ENCODE peak calls at places on chromosome 7, in nine cellular contexts. One of them, this sample, is unnamed.

GRCh38 chr7:44608916-44609648 is 2.7 kb downstream of the OGDH start:
- DNase-seq in dorsolateral prefrontal cortex: no peak
- DNase-seq in iPS DF 6.9: no peak
- DNase-seq in ovary: no peak
- DNase-seq in upper lobe of right lung: no peak
- DNase-seq in GM06990: no peak
- DNase-seq in effector memory CD4-positive, alpha-beta T cell: peak
- DNase-seq in tibial artery: no peak
- DNase-seq in lower leg skin: no peak
- DNase-seq in this sample: no peak

GRCh38 chr7:21108182-21108581 is 319.7 kb upstream of the SP4 start:
- DNase-seq in iPS DF 6.9: no peak
- DNase-seq in ovary: no peak
- DNase-seq in GM06990: no peak
- DNase-seq in lower leg skin: no peak
- DNase-seq in dorsolateral prefrontal cortex: no peak
- DNase-seq in tibial artery: no peak
- DNase-seq in effector memory CD4-positive, alpha-beta T cell: no peak
- DNase-seq in upper lobe of right lung: no peak
- DNase-seq in this sample: no peak

GRCh38 chr7:128404826-128405344 is 4.9 kb downstream of the IMPDH1 start:
- DNase-seq in iPS DF 6.9: no peak
- DNase-seq in effector memory CD4-positive, alpha-beta T cell: no peak
- DNase-seq in upper lobe of right lung: no peak
- DNase-seq in dorsolateral prefrontal cortex: peak
- DNase-seq in GM06990: no peak
- DNase-seq in lower leg skin: no peak
- DNase-seq in ovary: no peak
- DNase-seq in tibial artery: no peak
- DNase-seq in this sample: no peak

GRCh38 chr7:121000091-121000983 is 11.8 kb downstream of the CPED1 start:
- DNase-seq in lower leg skin: no peak
- DNase-seq in dorsolateral prefrontal cortex: no peak
- DNase-seq in iPS DF 6.9: no peak
- DNase-seq in tibial artery: no peak
- DNase-seq in GM06990: no peak
- DNase-seq in upper lobe of right lung: no peak
- DNase-seq in ovary: no peak
- DNase-seq in effector memory CD4-positive, alpha-beta T cell: no peak
- DNase-seq in this sample: no peak

GRCh38 chr7:49635800-49636199 is 137.6 kb upstream of the VWC2 start:
- DNase-seq in upper lobe of right lung: no peak
- DNase-seq in lower leg skin: no peak
- DNase-seq in effector memory CD4-positive, alpha-beta T cell: no peak
- DNase-seq in tibial artery: no peak
- DNase-seq in iPS DF 6.9: no peak
- DNase-seq in ovary: no peak
- DNase-seq in GM06990: no peak
- DNase-seq in dorsolateral prefrontal cortex: no peak
- DNase-seq in this sample: no peak

GRCh38 chr7:157664866-157665633 is 328.2 kb downstream of the DNAJB6 start:
- DNase-seq in upper lobe of right lung: no peak
- DNase-seq in tibial artery: no peak
- DNase-seq in iPS DF 6.9: no peak
- DNase-seq in GM06990: no peak
- DNase-seq in effector memory CD4-positive, alpha-beta T cell: no peak
- DNase-seq in ovary: no peak
- DNase-seq in dorsolateral prefrontal cortex: no peak
- DNase-seq in lower leg skin: no peak
- DNase-seq in this sample: no peak

GRCh38 chr7:95255691-95256090 is 68.6 kb downstream of the PON1 start:
- DNase-seq in tibial artery: no peak
- DNase-seq in dorsolateral prefrontal cortex: no peak
- DNase-seq in ovary: no peak
- DNase-seq in GM06990: no peak
- DNase-seq in iPS DF 6.9: no peak
- DNase-seq in effector memory CD4-positive, alpha-beta T cell: no peak
- DNase-seq in upper lobe of right lung: no peak
- DNase-seq in lower leg skin: no peak
- DNase-seq in this sample: no peak

GRCh38 chr7:87926581-87927461 is 7.2 kb upstream of the ADAM22 start:
- DNase-seq in upper lobe of right lung: no peak
- DNase-seq in lower leg skin: no peak
- DNase-seq in iPS DF 6.9: peak
- DNase-seq in ovary: no peak
- DNase-seq in dorsolateral prefrontal cortex: peak
- DNase-seq in GM06990: peak
- DNase-seq in tibial artery: no peak
- DNase-seq in effector memory CD4-positive, alpha-beta T cell: no peak
- DNase-seq in this sample: no peak

GRCh38 chr7:64849250-64849923 is 53.7 kb upstream of the ZNF273 start:
- DNase-seq in tibial artery: no peak
- DNase-seq in GM06990: no peak
- DNase-seq in ovary: no peak
- DNase-seq in effector memory CD4-positive, alpha-beta T cell: no peak
- DNase-seq in upper lobe of right lung: no peak
- DNase-seq in dorsolateral prefrontal cortex: no peak
- DNase-seq in lower leg skin: peak
- DNase-seq in iPS DF 6.9: no peak
- DNase-seq in this sample: no peak

GRCh38 chr7:142385528-142386340 is 127.9 kb upstream of the PRSS58 start:
- DNase-seq in lower leg skin: no peak
- DNase-seq in upper lobe of right lung: no peak
- DNase-seq in ovary: no peak
- DNase-seq in GM06990: no peak
- DNase-seq in dorsolateral prefrontal cortex: no peak
- DNase-seq in effector memory CD4-positive, alpha-beta T cell: no peak
- DNase-seq in iPS DF 6.9: peak
- DNase-seq in tibial artery: no peak
- DNase-seq in this sample: no peak

GRCh38 chr7:99864041-99864440 is 12.8 kb downstream of the OR2AE1 start:
- DNase-seq in ovary: no peak
- DNase-seq in GM06990: no peak
- DNase-seq in tibial artery: no peak
- DNase-seq in dorsolateral prefrontal cortex: no peak
- DNase-seq in iPS DF 6.9: no peak
- DNase-seq in upper lobe of right lung: no peak
- DNase-seq in effector memory CD4-positive, alpha-beta T cell: no peak
- DNase-seq in lower leg skin: no peak
- DNase-seq in this sample: no peak

GRCh38 chr7:16587785-16588184 is 57.8 kb downstream of the ANKMY2 start:
- DNase-seq in lower leg skin: no peak
- DNase-seq in upper lobe of right lung: no peak
- DNase-seq in iPS DF 6.9: no peak
- DNase-seq in dorsolateral prefrontal cortex: peak
- DNase-seq in ovary: no peak
- DNase-seq in effector memory CD4-positive, alpha-beta T cell: no peak
- DNase-seq in GM06990: no peak
- DNase-seq in tibial artery: no peak
- DNase-seq in this sample: no peak

GRCh38 chr7:105652359-105652993 is 71.2 kb upstream of the EFCAB10 start:
- DNase-seq in effector memory CD4-positive, alpha-beta T cell: peak
- DNase-seq in iPS DF 6.9: peak
- DNase-seq in tibial artery: peak
- DNase-seq in GM06990: peak
- DNase-seq in lower leg skin: peak
- DNase-seq in ovary: peak
- DNase-seq in upper lobe of right lung: peak
- DNase-seq in dorsolateral prefrontal cortex: peak
- DNase-seq in this sample: peak

GRCh38 chr7:47709451-47709850 is 127.5 kb upstream of the TNS3 start:
- DNase-seq in lower leg skin: no peak
- DNase-seq in iPS DF 6.9: no peak
- DNase-seq in dorsolateral prefrontal cortex: no peak
- DNase-seq in ovary: no peak
- DNase-seq in effector memory CD4-positive, alpha-beta T cell: no peak
- DNase-seq in upper lobe of right lung: no peak
- DNase-seq in GM06990: no peak
- DNase-seq in tibial artery: no peak
- DNase-seq in this sample: no peak

GRCh38 chr7:17939111-17939669 is 1.1 kb downstream of the SNX13 start:
- DNase-seq in lower leg skin: no peak
- DNase-seq in dorsolateral prefrontal cortex: no peak
- DNase-seq in iPS DF 6.9: no peak
- DNase-seq in ovary: no peak
- DNase-seq in effector memory CD4-positive, alpha-beta T cell: no peak
- DNase-seq in tibial artery: no peak
- DNase-seq in upper lobe of right lung: no peak
- DNase-seq in GM06990: no peak
- DNase-seq in this sample: no peak

GRCh38 chr7:19215421-19215820 is 70.2 kb upstream of the FERD3L start:
- DNase-seq in GM06990: no peak
- DNase-seq in effector memory CD4-positive, alpha-beta T cell: no peak
- DNase-seq in dorsolateral prefrontal cortex: no peak
- DNase-seq in lower leg skin: no peak
- DNase-seq in ovary: no peak
- DNase-seq in upper lobe of right lung: no peak
- DNase-seq in tibial artery: no peak
- DNase-seq in iPS DF 6.9: no peak
- DNase-seq in this sample: no peak

GRCh38 chr7:69109131-69109740 is 489.0 kb upstream of the AUTS2 start:
- DNase-seq in ovary: no peak
- DNase-seq in effector memory CD4-positive, alpha-beta T cell: no peak
- DNase-seq in dorsolateral prefrontal cortex: peak
- DNase-seq in iPS DF 6.9: no peak
- DNase-seq in upper lobe of right lung: no peak
- DNase-seq in GM06990: no peak
- DNase-seq in tibial artery: no peak
- DNase-seq in lower leg skin: no peak
- DNase-seq in this sample: no peak

GRCh38 chr7:91137969-91138368 is 126.3 kb upstream of the FZD1 start:
- DNase-seq in dorsolateral prefrontal cortex: no peak
- DNase-seq in upper lobe of right lung: no peak
- DNase-seq in tibial artery: no peak
- DNase-seq in effector memory CD4-positive, alpha-beta T cell: no peak
- DNase-seq in ovary: no peak
- DNase-seq in GM06990: no peak
- DNase-seq in iPS DF 6.9: no peak
- DNase-seq in lower leg skin: no peak
- DNase-seq in this sample: no peak

DNA sequence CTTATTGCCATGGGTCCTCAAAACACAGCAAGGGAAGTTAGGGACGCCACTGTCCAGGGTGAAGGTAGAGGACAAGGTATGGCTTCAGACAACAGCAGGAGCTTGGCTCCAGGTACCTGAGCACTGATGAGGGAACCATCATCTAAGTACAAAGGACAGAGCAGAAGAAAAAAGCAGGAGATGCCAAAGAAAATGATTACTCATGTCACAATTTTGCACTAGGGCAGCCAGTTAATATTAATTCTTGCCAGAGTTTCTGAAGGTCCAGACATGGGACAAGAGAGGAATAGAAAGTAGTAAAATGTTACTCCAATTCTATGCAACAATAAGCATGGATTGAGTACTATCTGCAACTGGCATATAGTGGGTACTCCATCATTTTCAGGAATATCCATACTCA is 14.1 kb downstream of the PTN start:
- DNase-seq in dorsolateral prefrontal cortex: no peak
- DNase-seq in effector memory CD4-positive, alpha-beta T cell: no peak
- DNase-seq in GM06990: no peak
- DNase-seq in ovary: no peak
- DNase-seq in tibial artery: no peak
- DNase-seq in upper lobe of right lung: no peak
- DNase-seq in lower leg skin: no peak
- DNase-seq in iPS DF 6.9: no peak
- DNase-seq in this sample: no peak
- H3K4me3 ChIP-seq in dorsolateral prefrontal cortex: no peak
- H3K4me3 ChIP-seq in effector memory CD4-positive, alpha-beta T cell: no peak
- H3K4me3 ChIP-seq in GM06990: no peak
- H3K4me3 ChIP-seq in ovary: no peak
- H3K4me3 ChIP-seq in tibial artery: no peak
- H3K4me3 ChIP-seq in upper lobe of right lung: no peak
- H3K4me3 ChIP-seq in lower leg skin: no peak
- H3K4me3 ChIP-seq in iPS DF 6.9: no peak
- H3K4me3 ChIP-seq in this sample: no peak

DNA sequence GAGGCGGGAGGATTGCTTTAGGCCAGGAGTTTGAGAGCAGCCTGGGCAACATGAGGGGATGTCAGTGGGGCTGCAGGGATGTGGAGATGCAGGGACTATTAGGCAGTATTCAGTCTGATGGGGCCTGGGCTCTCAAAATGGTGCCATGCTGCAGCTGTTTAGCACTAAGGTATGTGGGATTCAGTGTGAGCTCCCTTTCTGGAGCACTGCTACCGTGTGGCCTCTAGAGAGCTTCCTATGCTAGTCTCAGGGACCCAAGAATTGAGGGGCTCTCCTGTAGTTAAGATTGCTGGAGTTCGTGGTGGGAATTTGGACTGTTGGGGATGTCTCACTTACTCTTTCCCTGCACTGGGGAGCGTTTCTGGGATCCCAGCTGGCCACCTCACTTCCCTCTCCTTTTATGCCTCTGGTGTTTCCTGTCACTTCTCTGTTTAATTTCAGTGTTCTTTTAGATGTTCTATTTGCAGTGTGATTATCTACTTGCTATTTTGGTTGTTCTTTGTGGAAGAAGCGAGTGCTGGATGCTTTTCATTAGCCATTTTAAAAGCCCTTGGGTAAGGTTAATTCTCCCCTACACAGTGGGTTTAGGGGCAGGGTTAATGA is 23.4 kb downstream of the LSMEM1 start:
- DNase-seq in tibial artery: no peak
- DNase-seq in effector memory CD4-positive, alpha-beta T cell: no peak
- DNase-seq in dorsolateral prefrontal cortex: no peak
- DNase-seq in GM06990: no peak
- DNase-seq in upper lobe of right lung: no peak
- DNase-seq in ovary: no peak
- DNase-seq in iPS DF 6.9: no peak
- DNase-seq in lower leg skin: no peak
- DNase-seq in this sample: no peak
- H3K4me3 ChIP-seq in tibial artery: no peak
- H3K4me3 ChIP-seq in effector memory CD4-positive, alpha-beta T cell: no peak
- H3K4me3 ChIP-seq in dorsolateral prefrontal cortex: no peak
- H3K4me3 ChIP-seq in GM06990: no peak
- H3K4me3 ChIP-seq in upper lobe of right lung: no peak
- H3K4me3 ChIP-seq in ovary: no peak
- H3K4me3 ChIP-seq in iPS DF 6.9: no peak
- H3K4me3 ChIP-seq in lower leg skin: no peak
- H3K4me3 ChIP-seq in this sample: no peak

GRCh38 chr7:13920053-13920697 is 69.3 kb downstream of the ETV1 start:
- DNase-seq in upper lobe of right lung: no peak
- DNase-seq in GM06990: no peak
- DNase-seq in tibial artery: no peak
- DNase-seq in dorsolateral prefrontal cortex: no peak
- DNase-seq in ovary: peak
- DNase-seq in iPS DF 6.9: no peak
- DNase-seq in effector memory CD4-positive, alpha-beta T cell: no peak
- DNase-seq in lower leg skin: no peak
- DNase-seq in this sample: peak
- H3K4me3 ChIP-seq in upper lobe of right lung: no peak
- H3K4me3 ChIP-seq in GM06990: no peak
- H3K4me3 ChIP-seq in tibial artery: no peak
- H3K4me3 ChIP-seq in dorsolateral prefrontal cortex: no peak
- H3K4me3 ChIP-seq in ovary: no peak
- H3K4me3 ChIP-seq in iPS DF 6.9: no peak
- H3K4me3 ChIP-seq in effector memory CD4-positive, alpha-beta T cell: no peak
- H3K4me3 ChIP-seq in lower leg skin: no peak
- H3K4me3 ChIP-seq in this sample: no peak

DNA sequence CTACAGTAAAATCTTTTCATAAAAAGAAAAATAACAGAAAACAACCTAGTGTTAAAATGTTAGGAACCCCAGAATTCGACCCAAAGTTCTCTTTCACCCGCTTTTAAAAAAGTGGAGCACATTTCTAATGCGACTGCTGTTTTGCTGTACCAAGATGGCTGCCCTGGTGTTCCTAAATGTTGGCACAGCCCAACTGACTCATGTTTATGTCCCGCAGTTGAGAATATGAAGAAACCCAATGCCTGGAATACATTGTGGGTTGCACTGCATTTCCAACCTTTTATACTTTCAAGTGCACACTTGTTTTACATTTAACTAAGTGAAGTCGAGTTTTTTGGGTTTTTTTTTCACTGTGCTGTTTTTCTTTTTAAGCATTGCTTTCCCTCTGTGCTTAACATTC is 944 bp downstream of the STEAP1B start:
- DNase-seq in ovary: no peak
- DNase-seq in dorsolateral prefrontal cortex: no peak
- DNase-seq in GM06990: no peak
- DNase-seq in iPS DF 6.9: no peak
- DNase-seq in upper lobe of right lung: no peak
- DNase-seq in lower leg skin: no peak
- DNase-seq in tibial artery: no peak
- DNase-seq in effector memory CD4-positive, alpha-beta T cell: no peak
- DNase-seq in this sample: no peak
- H3K4me3 ChIP-seq in ovary: no peak
- H3K4me3 ChIP-seq in dorsolateral prefrontal cortex: no peak
- H3K4me3 ChIP-seq in GM06990: no peak
- H3K4me3 ChIP-seq in iPS DF 6.9: no peak
- H3K4me3 ChIP-seq in upper lobe of right lung: no peak
- H3K4me3 ChIP-seq in lower leg skin: no peak
- H3K4me3 ChIP-seq in tibial artery: no peak
- H3K4me3 ChIP-seq in effector memory CD4-positive, alpha-beta T cell: no peak
- H3K4me3 ChIP-seq in this sample: no peak